ENCODE peak calls at places on chromosomes 7 and 10, in nine cellular contexts. One of them, this sample, is unnamed.

GRCh38 chr10:29996842-29997123 is 62.6 kb downstream of the JCAD start:
- DNase-seq in Peyer's patch: no peak
- DNase-seq in uterus: no peak
- DNase-seq in HCT116: no peak
- DNase-seq in adrenal gland: no peak
- DNase-seq in transverse colon: no peak
- DNase-seq in heart left ventricle: no peak
- DNase-seq in IMR-90: no peak
- DNase-seq in gastrocnemius medialis: no peak
- DNase-seq in this sample: no peak

GRCh38 chr10:110919971-110920881 is 822 bp downstream of the SHOC2 start:
- DNase-seq in Peyer's patch: peak; percentile 59
- DNase-seq in uterus: peak; percentile 43
- DNase-seq in HCT116: no peak
- DNase-seq in adrenal gland: peak; percentile 39
- DNase-seq in transverse colon: peak; percentile 34
- DNase-seq in heart left ventricle: peak; percentile 35
- DNase-seq in IMR-90: peak; percentile 17
- DNase-seq in gastrocnemius medialis: peak; percentile 13
- DNase-seq in this sample: peak; percentile 19

GRCh38 chr7:18165176-18165575 is 137.5 kb upstream of the PRPS1L1 start:
- DNase-seq in Peyer's patch: no peak
- DNase-seq in uterus: no peak
- DNase-seq in HCT116: no peak
- DNase-seq in adrenal gland: no peak
- DNase-seq in transverse colon: no peak
- DNase-seq in heart left ventricle: no peak
- DNase-seq in IMR-90: no peak
- DNase-seq in gastrocnemius medialis: no peak
- DNase-seq in this sample: no peak

GRCh38 chr7:29126804-29127203 is 19.5 kb downstream of the CPVL start:
- DNase-seq in Peyer's patch: peak; percentile 52
- DNase-seq in uterus: no peak
- DNase-seq in HCT116: no peak
- DNase-seq in adrenal gland: no peak
- DNase-seq in transverse colon: no peak
- DNase-seq in heart left ventricle: no peak
- DNase-seq in IMR-90: no peak
- DNase-seq in gastrocnemius medialis: no peak
- DNase-seq in this sample: no peak

GRCh38 chr7:934469-935320 is 19.8 kb downstream of the ADAP1 start:
- DNase-seq in Peyer's patch: peak; percentile 43
- DNase-seq in uterus: no peak
- DNase-seq in HCT116: no peak
- DNase-seq in adrenal gland: no peak
- DNase-seq in transverse colon: peak; percentile 5
- DNase-seq in heart left ventricle: peak; percentile 16
- DNase-seq in IMR-90: no peak
- DNase-seq in gastrocnemius medialis: no peak
- DNase-seq in this sample: no peak

GRCh38 chr7:55191161-55191925 is 172.5 kb downstream of the EGFR start:
- DNase-seq in Peyer's patch: no peak
- DNase-seq in uterus: no peak
- DNase-seq in HCT116: no peak
- DNase-seq in adrenal gland: no peak
- DNase-seq in transverse colon: no peak
- DNase-seq in heart left ventricle: no peak
- DNase-seq in IMR-90: no peak
- DNase-seq in gastrocnemius medialis: no peak
- DNase-seq in this sample: no peak

GRCh38 chr7:100683659-100684533 is 10.2 kb downstream of the GIGYF1 start:
- DNase-seq in Peyer's patch: no peak
- DNase-seq in uterus: peak; percentile 18
- DNase-seq in HCT116: no peak
- DNase-seq in adrenal gland: no peak
- DNase-seq in transverse colon: no peak
- DNase-seq in heart left ventricle: no peak
- DNase-seq in IMR-90: no peak
- DNase-seq in gastrocnemius medialis: no peak
- DNase-seq in this sample: no peak

GRCh38 chr10:1560535-1561192 is 176.7 kb downstream of the ADARB2 start:
- DNase-seq in Peyer's patch: no peak
- DNase-seq in uterus: no peak
- DNase-seq in HCT116: no peak
- DNase-seq in adrenal gland: no peak
- DNase-seq in transverse colon: no peak
- DNase-seq in heart left ventricle: no peak
- DNase-seq in IMR-90: no peak
- DNase-seq in gastrocnemius medialis: no peak
- DNase-seq in this sample: no peak

GRCh38 chr7:106986450-106986977 is 58.0 kb upstream of the PRKAR2B start:
- DNase-seq in Peyer's patch: no peak
- DNase-seq in uterus: no peak
- DNase-seq in HCT116: no peak
- DNase-seq in adrenal gland: no peak
- DNase-seq in transverse colon: no peak
- DNase-seq in heart left ventricle: no peak
- DNase-seq in IMR-90: no peak
- DNase-seq in gastrocnemius medialis: no peak
- DNase-seq in this sample: no peak

GRCh38 chr7:103640031-103640779 is 194.2 kb upstream of the SLC26A5 start:
- DNase-seq in Peyer's patch: no peak
- DNase-seq in uterus: no peak
- DNase-seq in HCT116: no peak
- DNase-seq in adrenal gland: no peak
- DNase-seq in transverse colon: no peak
- DNase-seq in heart left ventricle: no peak
- DNase-seq in IMR-90: peak; percentile 84
- DNase-seq in gastrocnemius medialis: no peak
- DNase-seq in this sample: no peak

GRCh38 chr10:49168821-49169495 is 19.2 kb downstream of the TMEM273 start:
- DNase-seq in Peyer's patch: no peak
- DNase-seq in uterus: no peak
- DNase-seq in HCT116: no peak
- DNase-seq in adrenal gland: no peak
- DNase-seq in transverse colon: no peak
- DNase-seq in heart left ventricle: no peak
- DNase-seq in IMR-90: peak; percentile 74
- DNase-seq in gastrocnemius medialis: no peak
- DNase-seq in this sample: no peak

GRCh38 chr10:67861750-67862460 is 22.6 kb upstream of the SIRT1 start:
- DNase-seq in Peyer's patch: no peak
- DNase-seq in uterus: no peak
- DNase-seq in HCT116: no peak
- DNase-seq in adrenal gland: no peak
- DNase-seq in transverse colon: no peak
- DNase-seq in heart left ventricle: no peak
- DNase-seq in IMR-90: no peak
- DNase-seq in gastrocnemius medialis: no peak
- DNase-seq in this sample: no peak

GRCh38 chr7:80463272-80463920 is 48.5 kb downstream of the GNAT3 start:
- DNase-seq in Peyer's patch: no peak
- DNase-seq in uterus: no peak
- DNase-seq in HCT116: no peak
- DNase-seq in adrenal gland: no peak
- DNase-seq in transverse colon: no peak
- DNase-seq in heart left ventricle: no peak
- DNase-seq in IMR-90: peak; percentile 62
- DNase-seq in gastrocnemius medialis: no peak
- DNase-seq in this sample: no peak

GRCh38 chr10:128123853-128124252 is 2.4 kb downstream of the MKI67 start:
- DNase-seq in Peyer's patch: no peak
- DNase-seq in uterus: no peak
- DNase-seq in HCT116: no peak
- DNase-seq in adrenal gland: no peak
- DNase-seq in transverse colon: no peak
- DNase-seq in heart left ventricle: no peak
- DNase-seq in IMR-90: no peak
- DNase-seq in gastrocnemius medialis: no peak
- DNase-seq in this sample: no peak

DNA sequence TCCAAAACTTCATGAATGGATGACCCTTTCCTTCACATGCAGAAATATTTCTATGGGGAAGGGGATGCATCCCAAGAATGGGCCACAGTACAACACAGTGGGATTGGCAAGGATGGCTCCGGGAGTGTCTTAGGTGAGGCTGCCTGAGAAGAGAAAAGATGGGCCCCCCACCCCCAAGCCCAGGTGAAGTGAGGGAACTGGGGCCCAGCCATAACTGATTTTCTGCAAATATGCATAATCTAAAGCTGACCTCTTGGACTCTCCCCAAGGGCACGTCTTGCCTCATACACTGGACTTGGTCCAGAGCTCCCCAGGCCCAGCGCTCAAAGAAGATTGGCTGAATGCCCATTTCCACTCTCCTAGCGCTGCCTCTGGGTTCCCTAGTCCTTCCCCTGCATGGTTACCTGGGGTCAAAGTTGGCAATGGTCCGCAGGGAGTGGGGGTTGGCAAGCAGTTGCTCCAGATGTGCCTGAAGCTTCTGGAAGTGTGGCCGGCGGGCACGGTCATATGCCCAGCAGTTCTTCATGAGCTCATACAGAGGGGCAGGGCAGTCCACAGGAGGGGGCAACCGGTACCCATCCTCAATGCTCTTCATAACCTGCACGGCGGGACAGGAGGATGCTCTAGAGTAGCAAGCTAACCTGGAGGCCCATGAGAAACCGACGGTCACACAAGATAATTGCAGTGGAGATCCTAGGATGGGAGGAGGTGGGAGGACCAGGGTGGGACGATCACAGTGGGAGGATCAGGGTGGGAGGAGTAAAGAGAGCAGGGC is 12.3 kb downstream of the ZYX start:
- DNase-seq in Peyer's patch: peak; percentile 47
- DNase-seq in uterus: peak; percentile 44
- DNase-seq in HCT116: no peak
- DNase-seq in adrenal gland: no peak
- DNase-seq in transverse colon: no peak
- DNase-seq in heart left ventricle: peak; percentile 37
- DNase-seq in IMR-90: peak; percentile 45
- DNase-seq in gastrocnemius medialis: no peak
- DNase-seq in this sample: no peak
- TF ChIP-seq POLR2A in Peyer's patch: no peak
- TF ChIP-seq POLR2A in uterus: no peak
- TF ChIP-seq POLR2A in HCT116: no peak
- TF ChIP-seq POLR2A in adrenal gland: no peak
- TF ChIP-seq POLR2A in transverse colon: no peak
- TF ChIP-seq POLR2A in heart left ventricle: no peak
- TF ChIP-seq POLR2A in IMR-90: no peak
- TF ChIP-seq POLR2A in gastrocnemius medialis: no peak
- TF ChIP-seq POLR2A in this sample: no peak

DNA sequence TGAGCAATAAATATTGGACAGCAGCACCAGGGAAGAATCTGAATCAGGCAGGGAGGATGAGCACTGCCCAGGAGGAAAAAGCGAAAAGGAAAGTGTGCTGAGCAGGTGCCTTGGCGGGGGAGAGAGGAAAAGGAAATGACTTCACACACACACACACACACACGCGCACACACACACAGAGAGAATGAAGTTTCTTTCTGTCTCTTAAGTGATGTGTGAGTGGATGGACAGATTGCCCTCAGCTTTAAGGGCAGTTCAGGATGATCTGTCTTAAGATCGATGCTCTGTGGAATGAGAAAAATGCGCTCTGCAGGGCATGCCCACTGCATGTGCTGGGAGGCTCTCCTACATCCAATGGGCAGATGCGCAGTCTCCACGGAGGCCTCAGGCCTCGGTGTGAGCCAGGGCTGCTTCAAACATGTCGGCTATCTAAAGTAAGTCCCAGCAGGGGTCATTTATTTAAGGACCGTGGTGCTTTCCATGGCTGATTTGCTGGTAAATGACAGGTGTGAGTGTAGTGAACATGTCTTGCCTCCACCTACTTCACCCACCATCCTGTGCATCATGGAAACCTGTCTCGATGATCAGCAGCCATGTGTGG is 2.5 kb upstream of the ACBD5 start:
- DNase-seq in Peyer's patch: peak; percentile 83
- DNase-seq in uterus: peak; percentile 48
- DNase-seq in HCT116: peak; percentile 65
- DNase-seq in adrenal gland: peak; percentile 80
- DNase-seq in transverse colon: peak; percentile 65
- DNase-seq in heart left ventricle: peak; percentile 55
- DNase-seq in IMR-90: peak; percentile 82
- DNase-seq in gastrocnemius medialis: peak; percentile 36
- DNase-seq in this sample: no peak
- TF ChIP-seq POLR2A in Peyer's patch: peak; percentile 56
- TF ChIP-seq POLR2A in uterus: no peak
- TF ChIP-seq POLR2A in HCT116: peak; percentile 66
- TF ChIP-seq POLR2A in adrenal gland: peak; percentile 16
- TF ChIP-seq POLR2A in transverse colon: peak; percentile 34
- TF ChIP-seq POLR2A in heart left ventricle: no peak
- TF ChIP-seq POLR2A in IMR-90: no peak
- TF ChIP-seq POLR2A in gastrocnemius medialis: no peak
- TF ChIP-seq POLR2A in this sample: no peak

GRCh38 chr10:101120884-101121660 is 10.0 kb upstream of the TLX1 start:
- DNase-seq in Peyer's patch: peak; percentile 89
- DNase-seq in uterus: no peak
- DNase-seq in HCT116: no peak
- DNase-seq in adrenal gland: no peak
- DNase-seq in transverse colon: peak; percentile 74
- DNase-seq in heart left ventricle: no peak
- DNase-seq in IMR-90: no peak
- DNase-seq in gastrocnemius medialis: no peak
- DNase-seq in this sample: no peak
- TF ChIP-seq POLR2A in Peyer's patch: peak; percentile 33
- TF ChIP-seq POLR2A in uterus: no peak
- TF ChIP-seq POLR2A in HCT116: no peak
- TF ChIP-seq POLR2A in adrenal gland: no peak
- TF ChIP-seq POLR2A in transverse colon: peak; percentile 27
- TF ChIP-seq POLR2A in heart left ventricle: no peak
- TF ChIP-seq POLR2A in IMR-90: no peak
- TF ChIP-seq POLR2A in gastrocnemius medialis: no peak
- TF ChIP-seq POLR2A in this sample: no peak

DNA sequence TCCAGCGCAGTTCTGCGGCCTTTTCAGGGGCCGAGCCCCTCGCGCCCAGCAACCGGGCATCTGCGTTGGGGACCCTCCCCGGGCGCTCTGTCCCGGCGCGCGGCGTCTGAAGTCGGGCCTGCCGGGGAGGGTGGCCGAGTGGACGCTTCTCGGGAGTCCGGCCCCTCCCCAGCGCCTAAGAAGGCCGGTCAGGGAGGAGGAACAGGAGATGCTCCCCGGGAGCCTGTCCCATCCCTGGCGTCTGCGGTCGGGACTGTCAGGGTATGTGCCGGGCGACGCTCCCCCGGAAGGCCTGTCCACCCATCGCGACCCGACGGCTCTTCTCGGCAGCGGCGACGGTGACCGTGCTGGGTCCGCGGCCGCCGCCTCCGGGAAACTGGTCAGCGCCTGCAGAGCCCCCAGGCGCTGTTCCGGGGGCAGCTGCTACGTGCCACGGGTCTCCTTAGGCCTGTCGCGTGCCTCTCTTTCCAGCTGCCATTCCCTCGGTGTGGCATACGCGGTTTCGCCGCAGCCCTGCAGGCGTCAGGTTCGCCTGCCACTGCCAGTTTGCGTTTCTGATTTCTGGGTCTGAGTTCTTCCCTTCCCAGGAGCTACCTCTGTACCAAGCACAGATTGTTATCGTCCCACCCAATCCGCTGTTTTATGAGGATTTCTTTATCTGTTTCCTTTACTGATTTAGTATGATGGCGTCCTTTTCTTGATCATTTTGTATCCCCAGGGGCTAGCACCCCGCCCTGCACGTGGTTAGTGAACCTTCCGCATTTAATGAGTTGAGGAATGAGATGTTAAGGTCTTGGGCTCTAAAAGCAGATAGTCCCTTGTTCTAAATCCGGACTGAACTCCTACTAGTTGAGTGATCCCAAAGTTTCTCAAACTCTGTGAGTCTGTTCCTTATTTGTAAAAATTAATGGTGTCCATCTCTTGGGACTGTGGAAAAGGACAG is 782 bp downstream of the IFIT5 start:
- DNase-seq in Peyer's patch: peak; percentile 73
- DNase-seq in uterus: peak; percentile 38
- DNase-seq in HCT116: no peak
- DNase-seq in adrenal gland: peak; percentile 54
- DNase-seq in transverse colon: peak; percentile 47
- DNase-seq in heart left ventricle: peak; percentile 54
- DNase-seq in IMR-90: peak; percentile 32
- DNase-seq in gastrocnemius medialis: peak; percentile 16
- DNase-seq in this sample: peak; percentile 55
- TF ChIP-seq POLR2A in Peyer's patch: no peak
- TF ChIP-seq POLR2A in uterus: no peak
- TF ChIP-seq POLR2A in HCT116: no peak
- TF ChIP-seq POLR2A in adrenal gland: no peak
- TF ChIP-seq POLR2A in transverse colon: no peak
- TF ChIP-seq POLR2A in heart left ventricle: peak; percentile 6
- TF ChIP-seq POLR2A in IMR-90: peak; percentile 11
- TF ChIP-seq POLR2A in gastrocnemius medialis: no peak
- TF ChIP-seq POLR2A in this sample: no peak